ENCODE peak calls at places on chromosome 2, in ten cellular contexts. One of them, this sample, is unnamed.

GRCh38 chr2:197209742-197210408 is 100.7 kb downstream of the ANKRD44 start:
- DNase-seq in NCI-H510A treated with DMSO at 0.1 percent for 48 hours: no peak
- DNase-seq in heart right ventricle: no peak
- DNase-seq in memory B cell: no peak
- DNase-seq in stimulated activated CD8-positive, alpha-beta memory T cell treated with anti-CD3 and anti-CD28 coated beads, Interleukin-7, amount 100 ng/mL, for 1 hour: no peak
- DNase-seq in hippocampal formation: no peak
- DNase-seq in midbrain: no peak
- DNase-seq in NAMALWA: peak; percentile 69
- DNase-seq in LNCaP clone FGC: no peak
- DNase-seq in K562: peak; percentile 12
- DNase-seq in this sample: no peak

GRCh38 chr2:211498551-211499205 is 942.3 kb downstream of the CPS1 start:
- DNase-seq in heart right ventricle: no peak
- DNase-seq in midbrain: no peak
- DNase-seq in memory B cell: no peak
- DNase-seq in NCI-H510A treated with DMSO at 0.1 percent for 48 hours: no peak
- DNase-seq in hippocampal formation: no peak
- DNase-seq in K562: no peak
- DNase-seq in stimulated activated CD8-positive, alpha-beta memory T cell treated with anti-CD3 and anti-CD28 coated beads, Interleukin-7, amount 100 ng/mL, for 1 hour: no peak
- DNase-seq in NAMALWA: no peak
- DNase-seq in LNCaP clone FGC: no peak
- DNase-seq in this sample: no peak

GRCh38 chr2:110219496-110220192 is 7.3 kb upstream of the MTLN start:
- DNase-seq in stimulated activated CD8-positive, alpha-beta memory T cell treated with anti-CD3 and anti-CD28 coated beads, Interleukin-7, amount 100 ng/mL, for 1 hour: no peak
- DNase-seq in memory B cell: no peak
- DNase-seq in NAMALWA: no peak
- DNase-seq in heart right ventricle: no peak
- DNase-seq in NCI-H510A treated with DMSO at 0.1 percent for 48 hours: no peak
- DNase-seq in LNCaP clone FGC: no peak
- DNase-seq in hippocampal formation: no peak
- DNase-seq in K562: no peak
- DNase-seq in midbrain: no peak
- DNase-seq in this sample: no peak

GRCh38 chr2:212901604-212902275 is 249.7 kb downstream of the IKZF2 start:
- DNase-seq in LNCaP clone FGC: no peak
- DNase-seq in midbrain: no peak
- DNase-seq in memory B cell: no peak
- DNase-seq in NAMALWA: no peak
- DNase-seq in hippocampal formation: no peak
- DNase-seq in stimulated activated CD8-positive, alpha-beta memory T cell treated with anti-CD3 and anti-CD28 coated beads, Interleukin-7, amount 100 ng/mL, for 1 hour: no peak
- DNase-seq in K562: no peak
- DNase-seq in NCI-H510A treated with DMSO at 0.1 percent for 48 hours: no peak
- DNase-seq in heart right ventricle: no peak
- DNase-seq in this sample: no peak

GRCh38 chr2:47073641-47074040 is 81.5 kb downstream of the STPG4 start:
- DNase-seq in NCI-H510A treated with DMSO at 0.1 percent for 48 hours: no peak
- DNase-seq in LNCaP clone FGC: no peak
- DNase-seq in stimulated activated CD8-positive, alpha-beta memory T cell treated with anti-CD3 and anti-CD28 coated beads, Interleukin-7, amount 100 ng/mL, for 1 hour: no peak
- DNase-seq in heart right ventricle: no peak
- DNase-seq in NAMALWA: no peak
- DNase-seq in hippocampal formation: no peak
- DNase-seq in midbrain: no peak
- DNase-seq in memory B cell: no peak
- DNase-seq in K562: no peak
- DNase-seq in this sample: no peak

GRCh38 chr2:158266106-158266505 is 164.4 kb downstream of the UPP2 start:
- DNase-seq in hippocampal formation: no peak
- DNase-seq in NCI-H510A treated with DMSO at 0.1 percent for 48 hours: peak; percentile 18
- DNase-seq in heart right ventricle: no peak
- DNase-seq in NAMALWA: no peak
- DNase-seq in LNCaP clone FGC: no peak
- DNase-seq in memory B cell: no peak
- DNase-seq in midbrain: no peak
- DNase-seq in stimulated activated CD8-positive, alpha-beta memory T cell treated with anti-CD3 and anti-CD28 coated beads, Interleukin-7, amount 100 ng/mL, for 1 hour: no peak
- DNase-seq in K562: no peak
- DNase-seq in this sample: no peak

GRCh38 chr2:67574230-67574629 is 177.1 kb downstream of the ETAA1 start:
- DNase-seq in K562: no peak
- DNase-seq in hippocampal formation: no peak
- DNase-seq in heart right ventricle: no peak
- DNase-seq in NAMALWA: no peak
- DNase-seq in stimulated activated CD8-positive, alpha-beta memory T cell treated with anti-CD3 and anti-CD28 coated beads, Interleukin-7, amount 100 ng/mL, for 1 hour: no peak
- DNase-seq in LNCaP clone FGC: no peak
- DNase-seq in midbrain: no peak
- DNase-seq in memory B cell: no peak
- DNase-seq in NCI-H510A treated with DMSO at 0.1 percent for 48 hours: no peak
- DNase-seq in this sample: no peak

GRCh38 chr2:36329251-36329650 is 26.3 kb upstream of the CRIM1 start:
- DNase-seq in K562: no peak
- DNase-seq in heart right ventricle: no peak
- DNase-seq in stimulated activated CD8-positive, alpha-beta memory T cell treated with anti-CD3 and anti-CD28 coated beads, Interleukin-7, amount 100 ng/mL, for 1 hour: no peak
- DNase-seq in NCI-H510A treated with DMSO at 0.1 percent for 48 hours: no peak
- DNase-seq in LNCaP clone FGC: no peak
- DNase-seq in NAMALWA: no peak
- DNase-seq in midbrain: no peak
- DNase-seq in memory B cell: no peak
- DNase-seq in hippocampal formation: no peak
- DNase-seq in this sample: no peak

GRCh38 chr2:1653137-1653789 is 91.1 kb downstream of the PXDN start:
- DNase-seq in stimulated activated CD8-positive, alpha-beta memory T cell treated with anti-CD3 and anti-CD28 coated beads, Interleukin-7, amount 100 ng/mL, for 1 hour: no peak
- DNase-seq in midbrain: no peak
- DNase-seq in LNCaP clone FGC: no peak
- DNase-seq in hippocampal formation: no peak
- DNase-seq in NAMALWA: no peak
- DNase-seq in heart right ventricle: peak; percentile 44
- DNase-seq in memory B cell: no peak
- DNase-seq in K562: no peak
- DNase-seq in NCI-H510A treated with DMSO at 0.1 percent for 48 hours: no peak
- DNase-seq in this sample: peak; percentile 83

GRCh38 chr2:199470672-199471442 is 13.1 kb upstream of the SATB2 start:
- DNase-seq in midbrain: no peak
- DNase-seq in stimulated activated CD8-positive, alpha-beta memory T cell treated with anti-CD3 and anti-CD28 coated beads, Interleukin-7, amount 100 ng/mL, for 1 hour: no peak
- DNase-seq in hippocampal formation: no peak
- DNase-seq in NCI-H510A treated with DMSO at 0.1 percent for 48 hours: no peak
- DNase-seq in heart right ventricle: no peak
- DNase-seq in LNCaP clone FGC: no peak
- DNase-seq in NAMALWA: no peak
- DNase-seq in K562: no peak
- DNase-seq in memory B cell: no peak
- DNase-seq in this sample: no peak

GRCh38 chr2:240991378-240992263 is 6.8 kb upstream of the SNED1 start:
- DNase-seq in stimulated activated CD8-positive, alpha-beta memory T cell treated with anti-CD3 and anti-CD28 coated beads, Interleukin-7, amount 100 ng/mL, for 1 hour: no peak
- DNase-seq in NAMALWA: no peak
- DNase-seq in LNCaP clone FGC: no peak
- DNase-seq in hippocampal formation: peak; percentile 30
- DNase-seq in NCI-H510A treated with DMSO at 0.1 percent for 48 hours: peak; percentile 44
- DNase-seq in memory B cell: no peak
- DNase-seq in heart right ventricle: peak; percentile 83
- DNase-seq in K562: no peak
- DNase-seq in midbrain: no peak
- DNase-seq in this sample: peak; percentile 95

GRCh38 chr2:235854276-235854675 is 313.9 kb downstream of the GBX2 start:
- DNase-seq in K562: no peak
- DNase-seq in heart right ventricle: no peak
- DNase-seq in NCI-H510A treated with DMSO at 0.1 percent for 48 hours: no peak
- DNase-seq in NAMALWA: no peak
- DNase-seq in LNCaP clone FGC: no peak
- DNase-seq in hippocampal formation: no peak
- DNase-seq in memory B cell: no peak
- DNase-seq in stimulated activated CD8-positive, alpha-beta memory T cell treated with anti-CD3 and anti-CD28 coated beads, Interleukin-7, amount 100 ng/mL, for 1 hour: no peak
- DNase-seq in midbrain: no peak
- DNase-seq in this sample: no peak

This sample was measured in psoas muscle.